ENCODE peak calls at places on chromosomes 6 and 20, in ten cellular contexts. E is sigmoid colon; V is effector CD4-positive, alpha-beta T cell; Y is trophoblast cell; Z is epithelial cell of esophagus; F is A172; T is T1000; R is left lung; A is DMS153; U is heart right ventricle. S is an unnamed sample.

GRCh38 chr20:44746367-44747165 is 901 bp downstream of the KCNK15 start:
- DNase-seq in Z (no peak), F (peak; percentile 11), V (no peak), Y (no peak), U (no peak), R (no peak), A (peak; percentile 78), T (no peak), E (no peak), S (no peak)

GRCh38 chr20:46063151-46063550 is 26.6 kb downstream of the NCOA5 start:
- DNase-seq in R (no peak), T (no peak), Z (no peak), A (no peak), F (no peak), Y (no peak), U (no peak), E (peak; percentile 36), V (no peak), S (no peak)

GRCh38 chr20:8527998-8528397 is 395.9 kb downstream of the PLCB1 start:
- DNase-seq in V (no peak), Y (peak; percentile 18), U (no peak), A (no peak), T (no peak), E (no peak), F (no peak), R (no peak), Z (peak; percentile 34), S (no peak)

GRCh38 chr20:20759132-20759531 is 46.7 kb upstream of the RALGAPA2 start:
- DNase-seq in Z (no peak), A (peak; percentile 22), E (no peak), R (no peak), U (no peak), Y (no peak), F (no peak), V (no peak), T (no peak), S (no peak)

GRCh38 chr20:2314759-2315439 is 19.1 kb downstream of the TGM3 start:
- DNase-seq in E (peak; percentile 70), U (peak; percentile 24), V (no peak), Y (peak; percentile 5), T (peak; percentile 19), R (no peak), A (peak; percentile 70), Z (peak; percentile 74), F (peak; percentile 98), S (peak; percentile 72)

GRCh38 chr6:75266716-75267291 is 17.8 kb downstream of the TMEM30A start:
- DNase-seq in F (peak; percentile 33), Y (peak; percentile 77), V (no peak), A (peak; percentile 34), Z (peak; percentile 66), U (no peak), R (no peak), E (no peak), T (no peak), S (no peak)

GRCh38 chr20:6041808-6042265 is 12.0 kb downstream of the LRRN4 start:
- DNase-seq in T (no peak), A (no peak), F (no peak), V (no peak), R (no peak), E (no peak), U (no peak), Z (no peak), Y (no peak), S (no peak)

GRCh38 chr20:50032955-50033666 is 50.3 kb downstream of the SNAI1 start:
- DNase-seq in E (no peak), R (no peak), F (no peak), U (no peak), Z (no peak), T (no peak), Y (no peak), A (no peak), V (no peak), S (no peak)

GRCh38 chr6:20691185-20691584 is 156.9 kb downstream of the CDKAL1 start:
- DNase-seq in E (no peak), Z (no peak), V (no peak), A (peak; percentile 47), Y (no peak), R (no peak), U (no peak), F (no peak), T (no peak), S (no peak)

GRCh38 chr6:125519367-125519766 is 217.6 kb upstream of the HDDC2 start:
- DNase-seq in V (no peak), Z (no peak), R (no peak), U (no peak), Y (no peak), E (no peak), T (peak; percentile 3), A (peak; percentile 74), F (no peak), S (no peak)

GRCh38 chr6:143743256-143744166 is 65.7 kb downstream of the PHACTR2 start:
- DNase-seq in F (no peak), A (peak; percentile 64), V (no peak), Z (no peak), R (no peak), E (peak; percentile 70), T (no peak), U (no peak), Y (no peak), S (no peak)

GRCh38 chr6:137651591-137652335 is 157.6 kb upstream of the OLIG3 start:
- DNase-seq in Z (no peak), F (no peak), Y (peak; percentile 76), U (no peak), A (no peak), E (no peak), R (no peak), V (no peak), T (no peak), S (no peak)

GRCh38 chr6:1787894-1788293 is 178.2 kb downstream of the FOXC1 start:
- DNase-seq in R (no peak), V (no peak), T (no peak), Z (peak; percentile 68), Y (no peak), F (peak; percentile 27), E (no peak), U (no peak), A (no peak), S (peak; percentile 18)

GRCh38 chr6:3081965-3082364 is 13.7 kb downstream of the RIPK1 start:
- DNase-seq in F (no peak), A (no peak), R (no peak), Y (peak; percentile 17), E (no peak), U (no peak), T (no peak), Z (no peak), V (no peak), S (no peak)

GRCh38 chr20:45104786-45105185 is 3.9 kb upstream of the KCNS1 start:
- DNase-seq in Y (peak; percentile 83), Z (peak; percentile 92), T (peak; percentile 83), R (no peak), E (no peak), U (no peak), F (peak; percentile 93), A (no peak), V (no peak), S (no peak)

GRCh38 chr6:154705471-154706113 is 27.6 kb upstream of the SCAF8 start:
- DNase-seq in T (no peak), E (no peak), R (no peak), F (no peak), U (no peak), A (no peak), Y (peak; percentile 85), Z (no peak), V (no peak), S (no peak)

GRCh38 chr6:37202788-37203491 is 33.0 kb downstream of the PIM1 start:
- DNase-seq in E (no peak), R (no peak), U (no peak), V (no peak), Y (no peak), T (no peak), F (peak; percentile 65), Z (no peak), A (no peak), S (no peak)

GRCh38 chr6:150492507-150492906 is 107.2 kb upstream of the PLEKHG1 start:
- DNase-seq in E (no peak), R (no peak), U (no peak), V (no peak), A (no peak), Z (peak; percentile 66), F (peak; percentile 90), Y (no peak), T (peak; percentile 54), S (no peak)

GRCh38 chr6:25952535-25952934 is 10.1 kb upstream of the TRIM38 start:
- DNase-seq in V (no peak), F (no peak), T (no peak), U (no peak), R (no peak), E (no peak), Z (no peak), Y (no peak), A (no peak), S (no peak)

GRCh38 chr6:165872311-165872710 is 209.3 kb upstream of the PDE10A start:
- DNase-seq in Z (no peak), F (no peak), V (no peak), A (no peak), E (no peak), Y (no peak), U (no peak), T (no peak), R (no peak), S (no peak)

GRCh38 chr20:35489717-35490116 is 34.3 kb downstream of the CEP250 start:
- DNase-seq in V (no peak), U (no peak), Z (no peak), T (no peak), R (no peak), A (no peak), E (no peak), Y (no peak), F (no peak), S (no peak)

GRCh38 chr6:116008470-116009229 is 52.0 kb downstream of the FRK start:
- DNase-seq in E (no peak), Y (no peak), R (peak; percentile 23), Z (peak; percentile 50), U (peak; percentile 11), F (peak; percentile 81), A (no peak), V (no peak), T (no peak), S (peak; percentile 37)

GRCh38 chr6:1396952-1397868 is 7.8 kb downstream of the FOXF2 start:
- DNase-seq in E (peak; percentile 89), F (peak; percentile 62), R (no peak), Y (peak; percentile 88), V (peak; percentile 60), U (peak; percentile 65), T (peak; percentile 44), A (peak; percentile 6), Z (peak; percentile 72), S (peak; percentile 73)

GRCh38 chr20:44111712-44112335 is 75.2 kb downstream of the JPH2 start:
- DNase-seq in U (no peak), V (no peak), T (no peak), R (no peak), F (peak; percentile 24), Z (peak; percentile 42), A (no peak), Y (peak; percentile 60), E (peak; percentile 84), S (no peak)

GRCh38 chr20:46213946-46214830 is 94.1 kb downstream of the CDH22 start:
- DNase-seq in T (peak; percentile 79), U (no peak), A (no peak), Z (peak; percentile 49), E (peak; percentile 71), F (peak; percentile 38), R (no peak), Y (no peak), V (no peak), S (peak; percentile 86)

GRCh38 chr20:33401922-33402369 is 627 bp upstream of the CDK5RAP1 start:
- DNase-seq in A (no peak), T (no peak), Z (peak; percentile 22), V (no peak), U (no peak), E (no peak), R (no peak), F (no peak), Y (no peak), S (no peak)

GRCh38 chr6:16436550-16436949 is 198.2 kb downstream of the GMPR start:
- DNase-seq in F (no peak), V (peak; percentile 29), Z (no peak), U (no peak), T (no peak), Y (no peak), R (no peak), A (no peak), E (no peak), S (no peak)

GRCh38 chr6:77010931-77011542 is 452.3 kb downstream of the HTR1B start:
- DNase-seq in Y (no peak), T (no peak), V (no peak), R (no peak), U (no peak), Z (no peak), F (no peak), A (no peak), E (no peak), S (no peak)